ENCODE peak calls at places on chromosome 3, in four cellular contexts. Z is tibial artery, S is cardiac muscle cell, M is hepatocyte. I is an unnamed sample.

GRCh38 chr3:12423918-12424634 is 60.2 kb upstream of the TSEN2 start:
- DNase-seq in Z (no peak), M (no peak), S (peak), I (no peak)

GRCh38 chr3:5376761-5377160 is 189.3 kb downstream of the EDEM1 start:
- DNase-seq in S (no peak), M (peak), Z (no peak), I (no peak)

GRCh38 chr3:5758699-5759098 is 571.2 kb downstream of the EDEM1 start:
- DNase-seq in S (no peak), Z (no peak), M (no peak), I (no peak)

GRCh38 chr3:194987571-194988494 is 283.1 kb downstream of the XXYLT1 start:
- DNase-seq in Z (no peak), S (no peak), M (no peak), I (no peak)

GRCh38 chr3:136753112-136753939 is 1.1 kb upstream of the STAG1 start:
- DNase-seq in Z (no peak), M (no peak), S (no peak), I (no peak)

GRCh38 chr3:106006001-106006400 is 137.2 kb upstream of the CBLB start:
- DNase-seq in S (peak), M (no peak), Z (no peak), I (no peak)

GRCh38 chr3:186693843-186694242 is 23.3 kb upstream of the KNG1 start:
- DNase-seq in M (no peak), Z (no peak), S (no peak), I (no peak)

GRCh38 chr3:186524616-186525015 is 19.6 kb downstream of the CRYGS start:
- DNase-seq in M (no peak), Z (no peak), S (no peak), I (no peak)

GRCh38 chr3:45665101-45665572 is 24.1 kb upstream of the SACM1L start:
- DNase-seq in Z (no peak), M (peak), S (peak), I (peak)

GRCh38 chr3:120071259-120071658 is 23.0 kb downstream of the GSK3B start:
- DNase-seq in Z (no peak), M (no peak), S (no peak), I (no peak)

GRCh38 chr3:196650740-196651311 is 11.3 kb downstream of the NRROS start:
- DNase-seq in S (peak), M (peak), Z (peak), I (peak)

GRCh38 chr3:17057316-17057715 is 172.6 kb downstream of the PLCL2 start:
- DNase-seq in M (no peak), Z (no peak), S (no peak), I (no peak)

GRCh38 chr3:48896991-48897390 is 1.7 kb downstream of the SLC25A20 start:
- DNase-seq in S (peak), M (no peak), Z (no peak), I (no peak)

GRCh38 chr3:48899298-48899697 is 616 bp upstream of the SLC25A20 start:
- DNase-seq in Z (no peak), S (peak), M (no peak), I (no peak)

GRCh38 chr3:48897401-48898376 is 993 bp downstream of the SLC25A20 start:
- DNase-seq in Z (no peak), S (peak), M (peak), I (peak)

DNA sequence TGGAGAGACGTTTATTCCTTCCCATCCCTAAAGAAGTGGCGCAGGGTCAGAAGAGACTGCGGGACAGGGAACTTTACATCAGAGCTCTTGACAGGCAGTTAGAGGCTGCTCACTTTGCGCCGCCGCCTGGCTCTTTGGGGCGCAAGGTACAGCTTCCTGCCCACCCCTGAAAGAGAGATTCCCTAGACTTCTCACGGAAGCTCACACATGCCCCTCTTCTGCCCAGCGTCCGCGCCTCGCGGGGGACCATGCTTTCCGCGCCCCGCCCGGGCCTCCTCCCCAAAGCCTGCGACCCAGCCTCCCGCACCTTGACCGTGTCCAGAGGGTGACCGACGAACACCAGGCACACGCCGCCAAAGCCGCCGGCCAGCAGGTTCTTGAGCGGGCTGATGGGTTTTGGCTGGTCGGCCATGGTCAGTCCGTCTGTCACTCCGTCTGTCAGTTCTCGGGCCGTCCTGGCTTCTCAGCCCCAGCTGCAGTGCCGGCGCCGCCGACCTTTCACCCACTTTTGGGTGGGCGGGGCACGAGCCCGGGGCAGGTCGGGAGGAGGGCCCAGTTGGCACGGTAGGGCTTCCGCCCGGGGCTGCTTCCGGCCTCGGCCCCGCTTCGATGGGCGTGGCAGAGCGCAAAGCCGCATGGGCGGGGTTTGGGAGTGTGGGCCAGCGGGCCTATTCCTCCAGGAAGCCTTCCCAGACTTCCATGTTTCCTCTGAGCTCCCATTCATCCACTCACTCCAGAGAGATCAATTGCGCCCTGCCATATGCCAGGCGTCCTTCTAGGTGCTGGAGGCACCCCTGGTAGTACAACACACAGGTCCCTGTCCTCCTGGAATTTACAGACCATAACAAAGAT is at the start of gene SLC25A20:
- DNase-seq in Z (peak), M (peak), S (peak), I (peak)
- TF ChIP-seq CTCF in Z (no peak), M (no peak), S (no peak), I (no peak)

GRCh38 chr3:11155341-11156025 is 1.2 kb downstream of the HRH1 start:
- DNase-seq in S (peak), M (peak), Z (peak), I (peak)
- H3K27ac ChIP-seq in S (no peak), M (peak), Z (peak), I (peak)

GRCh38 chr3:50322386-50323091 is at the start of gene HYAL2:
- DNase-seq in S (peak), M (no peak), Z (no peak), I (peak)

GRCh38 chr3:50323092-50323600 is 601 bp upstream of the HYAL2 start:
- DNase-seq in Z (no peak), M (no peak), S (peak), I (peak)

GRCh38 chr3:50321146-50321843 is 1.2 kb downstream of the HYAL2 start:
- DNase-seq in M (peak), Z (peak), S (peak), I (peak)

GRCh38 chr3:50320853-50321145 is 1.7 kb downstream of the HYAL2 start:
- DNase-seq in S (no peak), M (no peak), Z (no peak), I (no peak)

DNA sequence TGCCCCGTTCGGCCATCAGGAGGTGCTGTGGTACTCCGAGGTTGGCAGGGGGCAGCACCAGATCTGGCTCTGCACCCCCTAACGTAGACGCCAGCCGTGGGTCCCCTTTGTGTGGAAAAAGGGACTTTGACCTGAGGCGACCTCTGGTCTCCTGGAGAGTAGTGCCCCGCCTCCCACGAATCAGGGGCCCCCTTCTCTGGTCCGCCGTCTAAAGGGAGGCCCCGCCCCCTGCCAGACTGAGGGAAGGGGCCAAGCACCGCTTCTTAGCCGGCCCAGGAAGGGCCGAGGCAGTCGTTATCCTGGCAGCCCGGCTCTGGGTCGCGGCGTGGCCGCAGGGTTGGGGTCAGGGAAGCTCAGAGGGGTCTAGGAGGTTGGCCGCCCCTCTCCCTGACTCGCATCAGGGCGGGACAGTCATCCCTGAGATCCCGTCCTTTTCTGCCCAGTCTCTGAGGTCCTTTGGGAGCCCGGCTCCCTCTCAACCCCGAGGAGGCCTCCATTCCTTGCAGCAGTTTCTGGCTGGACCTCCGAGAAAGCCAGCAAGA is 630 bp downstream of the HYAL2 start:
- DNase-seq in M (no peak), Z (peak), S (no peak), I (no peak)
- TF ChIP-seq CTCF in M (peak), Z (peak), S (peak), I (peak)

GRCh38 chr3:172824229-172824628 is 73.7 kb downstream of the ECT2 start:
- DNase-seq in Z (no peak), M (no peak), S (no peak), I (no peak)
- H3K27ac ChIP-seq in Z (no peak), M (no peak), S (no peak), I (no peak)

GRCh38 chr3:177056927-177057326 is 140.4 kb downstream of the TBL1XR1 start:
- DNase-seq in S (no peak), Z (no peak), M (no peak), I (no peak)

GRCh38 chr3:177055557-177056290 is 141.6 kb downstream of the TBL1XR1 start:
- DNase-seq in Z (no peak), M (no peak), S (no peak), I (no peak)

GRCh38 chr3:177051419-177051818 is 145.9 kb downstream of the TBL1XR1 start:
- DNase-seq in S (peak), M (no peak), Z (no peak), I (no peak)

GRCh38 chr3:177050466-177051237 is 146.6 kb downstream of the TBL1XR1 start:
- DNase-seq in M (peak), S (peak), Z (no peak), I (no peak)

DNA sequence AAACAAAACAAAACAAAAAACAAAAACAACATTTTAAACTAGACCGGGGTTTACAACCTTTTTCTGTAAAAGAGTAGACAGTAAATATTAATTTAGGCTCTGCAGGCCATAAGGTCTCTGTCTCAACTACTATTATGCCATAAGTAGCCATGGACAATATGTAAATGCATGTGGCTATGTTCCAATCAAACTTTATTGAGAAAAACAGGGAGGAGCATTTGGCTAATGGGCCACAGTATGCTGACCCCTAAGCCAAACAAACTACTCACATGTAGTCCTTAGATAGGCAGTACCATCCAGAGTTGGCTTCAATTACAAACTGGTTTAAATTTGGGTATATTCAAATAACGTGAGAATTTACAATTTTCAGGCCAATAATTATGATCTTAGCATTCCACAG is 144.2 kb downstream of the TBL1XR1 start:
- DNase-seq in M (no peak), S (no peak), Z (no peak), I (no peak)
- TF ChIP-seq CTCF in M (no peak), S (no peak), Z (no peak), I (no peak)

GRCh38 chr3:113212845-113213375 is 1.6 kb downstream of the BOC start:
- DNase-seq in M (no peak), S (no peak), Z (no peak), I (no peak)
- H3K27ac ChIP-seq in M (peak), S (no peak), Z (peak), I (no peak)

DNA sequence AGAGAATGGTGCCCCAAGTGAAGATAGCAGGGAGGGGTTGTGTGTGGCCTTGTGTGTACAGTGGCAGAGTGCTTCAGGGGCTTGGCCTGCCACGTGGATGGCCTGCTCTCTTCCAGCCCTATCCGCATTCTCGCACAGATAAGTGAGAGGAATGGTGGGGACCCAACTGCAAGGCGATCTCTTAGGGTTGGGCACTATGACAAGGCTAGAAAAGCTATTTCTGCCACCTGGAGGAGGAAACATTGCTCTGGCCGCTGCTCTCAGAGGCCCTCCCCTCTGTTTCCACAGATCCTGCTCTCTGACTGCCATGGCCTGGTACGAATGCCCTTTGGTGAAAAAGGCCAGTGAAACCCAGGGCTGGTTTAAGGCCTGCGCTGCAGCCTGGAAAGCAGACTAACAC is 20.6 kb downstream of the EEFSEC start:
- DNase-seq in M (no peak), S (no peak), Z (no peak), I (no peak)
- TF ChIP-seq CTCF in M (peak), S (no peak), Z (no peak), I (no peak)

GRCh38 chr3:169421182-169421581 is 242.3 kb downstream of the MECOM start:
- DNase-seq in S (no peak), M (no peak), Z (no peak), I (no peak)

DNA sequence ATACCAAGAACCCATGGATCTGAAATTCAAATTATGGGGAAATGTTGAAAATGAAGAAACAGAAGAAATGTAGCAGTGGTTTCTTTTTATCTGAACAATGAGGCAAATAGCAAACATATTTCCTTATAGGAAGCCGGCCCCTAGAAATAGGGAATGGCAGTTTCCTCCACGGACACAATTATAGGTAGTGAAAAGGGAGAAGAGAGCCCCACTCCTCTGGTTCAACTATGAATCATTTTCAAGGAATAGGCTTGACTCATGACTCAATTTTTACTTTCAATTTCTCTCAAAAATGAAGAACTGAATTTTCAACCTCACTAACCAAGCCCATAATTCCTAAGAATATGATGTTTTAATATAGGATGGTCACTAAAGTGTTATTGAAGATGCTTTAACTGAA is 243.1 kb downstream of the MECOM start:
- DNase-seq in M (no peak), S (no peak), Z (no peak), I (no peak)
- H3K27ac ChIP-seq in M (no peak), S (no peak), Z (no peak), I (no peak)

DNA sequence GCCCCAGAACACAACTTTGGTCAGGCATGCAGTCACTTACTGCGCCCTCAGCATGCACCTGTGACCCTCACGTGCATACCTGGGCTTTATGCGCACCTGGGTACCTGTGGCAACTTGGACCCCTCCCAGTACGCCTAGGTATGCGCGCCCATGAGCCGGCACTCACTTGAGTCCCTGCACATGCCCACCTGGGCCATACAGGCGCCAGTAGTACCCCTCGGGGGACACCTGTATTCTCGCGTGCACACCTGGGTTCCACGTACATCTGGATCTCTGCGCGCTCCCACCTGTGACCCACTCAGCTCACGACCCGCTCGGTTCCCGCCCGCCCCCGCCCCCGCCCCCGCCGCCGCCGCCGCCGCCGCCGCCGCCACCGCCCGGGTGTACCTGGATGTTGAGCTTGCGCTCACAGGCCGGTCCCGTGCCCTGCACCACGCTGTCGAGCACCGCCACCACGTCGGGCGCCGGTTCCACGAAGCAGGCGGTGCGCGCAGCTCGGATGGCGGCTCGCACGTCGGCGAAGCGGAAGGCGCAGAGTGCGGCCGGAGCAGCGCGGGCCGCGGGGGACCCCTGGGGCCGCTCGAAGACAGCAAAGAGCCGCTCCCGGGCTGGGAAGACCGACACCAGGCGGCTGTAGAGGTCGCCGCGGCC is 1.4 kb downstream of the PLXND1 start:
- DNase-seq in S (peak), M (no peak), Z (no peak), I (no peak)
- TF ChIP-seq CTCF in S (no peak), M (peak), Z (no peak), I (no peak)

I was measured in heart left ventricle.